ENCODE peak calls at places on chromosome 19, in seven cellular contexts. S is NCI-H1092 treated with DMSO at 0.1 percent for 48 hours; F is stimulated activated CD8-positive, alpha-beta memory T cell treated with anti-CD3 and anti-CD28 coated beads, Interleukin-7, amount 100 ng/mL, for 4 hours; O is HTR-8/SVneo; Q is NCI-H2227 treated with DMSO at 0.1 percent for 48 hours; J is AG09319; Y is kidney tubule cell. D is an unnamed sample.

GRCh38 chr19:35144600-35145436 is 1.8 kb downstream of the FXYD7 start:
- DNase-seq in O (no peak), Y (peak), Q (peak), S (no peak), F (no peak), J (no peak), D (peak)

GRCh38 chr19:3365447-3366103 is 808 bp upstream of the NFIC start:
- DNase-seq in Q (peak), S (peak), O (peak), Y (peak), J (no peak), F (no peak), D (no peak)

GRCh38 chr19:15118789-15119494 is 11.7 kb downstream of the SYDE1 start:
- DNase-seq in Y (no peak), F (no peak), J (no peak), O (no peak), Q (no peak), S (no peak), D (no peak)

GRCh38 chr19:30222993-30223865 is 149.0 kb upstream of the ZNF536 start:
- DNase-seq in F (no peak), J (no peak), O (no peak), S (no peak), Q (no peak), Y (no peak), D (no peak)

GRCh38 chr19:797528-798414 is 519 bp downstream of the PTBP1 start:
- DNase-seq in O (peak), Y (peak), J (peak), Q (peak), S (peak), F (peak), D (peak)

GRCh38 chr19:917323-918151 is at the start of gene KISS1R:
- DNase-seq in Y (peak), S (peak), J (no peak), Q (no peak), F (no peak), O (no peak), D (no peak)

GRCh38 chr19:8363803-8364771 is at the start of gene ANGPTL4:
- DNase-seq in Y (peak), J (peak), O (peak), S (no peak), F (peak), Q (peak), D (peak)

GRCh38 chr19:38317104-38317612 is 1.4 kb upstream of the YIF1B start:
- DNase-seq in O (no peak), F (no peak), S (no peak), Q (no peak), Y (no peak), J (no peak), D (no peak)

GRCh38 chr19:10565028-10565566 is 713 bp downstream of the KRI1 start:
- DNase-seq in O (peak), Q (no peak), J (no peak), Y (peak), F (peak), S (peak), D (no peak)

GRCh38 chr19:10228393-10228792 is 2.7 kb downstream of the S1PR2 start:
- DNase-seq in S (no peak), F (no peak), J (no peak), O (no peak), Q (no peak), Y (no peak), D (no peak)

GRCh38 chr19:34350161-34350561 is 14.8 kb upstream of the GPI start:
- DNase-seq in O (no peak), Q (no peak), Y (peak), F (peak), J (no peak), S (no peak), D (no peak)

GRCh38 chr19:1266116-1266817 is 2.9 kb upstream of the CIRBP start:
- DNase-seq in J (peak), F (peak), S (peak), Q (peak), O (peak), Y (peak), D (peak)

GRCh38 chr19:16376649-16377048 is 52.0 kb downstream of the KLF2 start:
- DNase-seq in F (no peak), O (no peak), Q (no peak), Y (no peak), J (no peak), S (no peak), D (no peak)

GRCh38 chr19:49805822-49806612 is 7.1 kb downstream of the FUZ start:
- DNase-seq in O (no peak), F (no peak), Y (no peak), J (no peak), S (no peak), Q (no peak), D (no peak)

GRCh38 chr19:6723108-6723618 is 2.7 kb upstream of the C3 start:
- DNase-seq in O (peak), Y (peak), S (no peak), F (no peak), Q (no peak), J (no peak), D (no peak)

GRCh38 chr19:3276341-3276799 is 51.9 kb downstream of the CELF5 start:
- DNase-seq in Q (peak), J (no peak), Y (peak), O (peak), S (no peak), F (no peak), D (peak)

GRCh38 chr19:45681391-45682015 is 10.2 kb downstream of the SNRPD2 start:
- DNase-seq in S (peak), J (no peak), Y (peak), O (peak), F (peak), Q (peak), D (peak)

GRCh38 chr19:56637976-56638555 is 4.9 kb upstream of the SMIM17 start:
- DNase-seq in S (no peak), J (no peak), Q (no peak), O (peak), F (no peak), Y (peak), D (peak)

GRCh38 chr19:49217382-49217781 is 59.8 kb downstream of the TRPM4 start:
- DNase-seq in O (no peak), S (no peak), Y (no peak), J (no peak), Q (no peak), F (no peak), D (no peak)